ENCODE peak calls at places on chromosomes 12 and 14, in seven cellular contexts. J, S, K, B, Q, U and C are unnamed samples.

GRCh38 chr12:26130728-26131127 is 5.9 kb upstream of the BHLHE41 start:
- DNase-seq in J (no peak), S (no peak), K (no peak), B (no peak), Q (no peak), U (no peak), C (no peak)

GRCh38 chr12:95545731-95546490 is 5.4 kb downstream of the USP44 start:
- DNase-seq in J (no peak), S (no peak), K (no peak), B (no peak), Q (no peak), U (no peak), C (no peak)

GRCh38 chr12:93167841-93168492 is 209.8 kb upstream of the NUDT4 start:
- DNase-seq in J (no peak), S (no peak), K (peak), B (no peak), Q (peak), U (no peak), C (no peak)

GRCh38 chr14:61470261-61470953 is 149.0 kb downstream of the PRKCH start:
- DNase-seq in J (peak), S (no peak), K (no peak), B (peak), Q (peak), U (no peak), C (no peak)

GRCh38 chr12:7959278-7960063 is 23.5 kb upstream of the SLC2A3 start:
- DNase-seq in J (no peak), S (peak), K (peak), B (peak), Q (no peak), U (peak), C (no peak)

GRCh38 chr14:51554953-51555352 is 96.8 kb upstream of the FRMD6 start:
- DNase-seq in J (no peak), S (no peak), K (no peak), B (no peak), Q (no peak), U (no peak), C (no peak)

GRCh38 chr12:110927545-110927944 is 7.2 kb upstream of the MYL2 start:
- DNase-seq in J (no peak), S (no peak), K (no peak), B (no peak), Q (no peak), U (no peak), C (no peak)

GRCh38 chr14:89244720-89245119 is 172.3 kb downstream of the FOXN3 start:
- DNase-seq in J (no peak), S (no peak), K (no peak), B (no peak), Q (no peak), U (no peak), C (no peak)

GRCh38 chr12:117044790-117045174 is 54.4 kb downstream of the TESC start:
- DNase-seq in J (no peak), S (no peak), K (no peak), B (no peak), Q (no peak), U (no peak), C (no peak)

GRCh38 chr14:61130512-61131260 is 149.6 kb downstream of the SLC38A6 start:
- DNase-seq in J (no peak), S (no peak), K (no peak), B (no peak), Q (no peak), U (no peak), C (no peak)

GRCh38 chr12:89690925-89691324 is 17.7 kb downstream of the ATP2B1 start:
- DNase-seq in J (no peak), S (no peak), K (no peak), B (no peak), Q (no peak), U (no peak), C (no peak)

GRCh38 chr12:113136128-113136989 is 798 bp upstream of the RASAL1 start:
- DNase-seq in J (no peak), S (no peak), K (peak), B (no peak), Q (no peak), U (peak), C (no peak)

DNA sequence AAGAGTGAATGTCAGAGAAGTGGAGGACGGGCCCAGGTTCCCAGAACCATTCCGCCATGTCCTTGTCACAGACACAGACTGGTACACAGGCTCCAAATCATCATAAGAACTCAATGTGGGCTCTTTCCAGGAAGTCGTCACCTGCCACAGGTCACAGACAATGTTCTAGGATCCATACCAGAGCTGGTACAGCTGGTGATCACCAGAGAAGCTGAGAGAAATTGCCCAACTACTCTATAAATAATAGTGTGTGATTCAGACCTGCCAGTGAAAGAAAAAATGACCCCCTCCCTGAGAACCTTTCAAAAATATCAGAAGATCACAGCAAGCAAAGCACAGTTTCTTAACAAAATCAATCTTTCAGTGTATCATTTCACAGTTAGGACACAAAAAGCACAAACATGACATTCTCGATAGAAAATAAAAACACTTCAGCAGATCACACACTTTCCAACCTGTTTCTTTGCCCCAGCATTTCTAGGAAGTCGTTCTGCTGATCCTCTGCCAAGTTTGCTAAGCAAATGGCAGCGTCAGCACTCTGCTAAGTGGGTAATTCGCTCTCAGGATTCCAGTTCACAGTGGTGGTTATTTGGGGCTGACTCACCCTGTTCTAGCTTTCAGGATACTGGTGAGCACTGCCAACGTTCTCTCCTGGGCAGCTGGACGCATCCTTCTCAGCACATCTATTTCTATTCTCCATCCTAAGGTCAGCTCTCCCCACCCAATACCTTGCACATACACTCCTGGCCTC is 223.3 kb upstream of the SFSWAP start:
- DNase-seq in J (peak), S (peak), K (no peak), B (no peak), Q (no peak), U (no peak), C (no peak)
- TF ChIP-seq CTCF in J (no peak), S (no peak), K (no peak), B (no peak), Q (no peak), U (no peak), C (no peak)

DNA sequence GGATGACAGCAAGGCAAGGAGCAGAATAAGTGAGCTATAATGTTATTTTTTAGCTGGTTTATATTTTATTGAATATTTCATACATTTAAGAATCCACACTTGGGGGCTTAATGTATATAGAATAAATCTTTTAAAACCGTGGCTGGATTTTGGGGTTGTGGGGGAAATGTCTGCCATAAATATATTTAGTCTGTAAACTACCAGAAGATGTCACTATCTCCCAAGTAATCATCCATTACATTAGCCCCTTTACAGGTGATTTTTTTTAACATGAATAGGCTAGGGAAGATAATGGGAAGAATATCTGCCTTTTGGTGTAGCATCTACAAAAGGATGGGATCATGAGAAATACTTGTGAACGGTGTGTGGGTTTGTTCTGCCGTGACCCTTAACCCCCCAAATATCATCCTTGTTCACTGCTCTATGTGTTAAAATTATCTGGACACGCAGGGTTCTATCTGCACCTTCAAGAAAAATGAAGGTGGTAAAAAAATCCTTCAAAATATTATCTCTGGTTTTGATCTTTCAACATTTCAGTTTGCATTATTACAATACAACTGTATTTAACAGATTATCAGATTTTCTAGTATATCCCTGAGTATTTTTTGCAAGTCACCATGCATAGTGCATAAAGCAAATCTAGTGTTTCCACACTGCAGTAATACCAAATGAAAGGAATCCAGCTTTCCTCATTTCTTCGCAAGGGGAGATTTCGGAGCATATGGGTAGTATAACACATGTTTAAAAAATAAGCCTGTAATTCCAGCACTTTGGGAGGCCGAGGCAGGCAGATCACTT is 8.0 kb upstream of the SLC17A8 start:
- DNase-seq in J (no peak), S (no peak), K (no peak), B (no peak), Q (peak), U (no peak), C (no peak)
- TF ChIP-seq CTCF in J (peak), S (no peak), K (peak), B (peak), Q (peak), U (no peak), C (peak)

DNA sequence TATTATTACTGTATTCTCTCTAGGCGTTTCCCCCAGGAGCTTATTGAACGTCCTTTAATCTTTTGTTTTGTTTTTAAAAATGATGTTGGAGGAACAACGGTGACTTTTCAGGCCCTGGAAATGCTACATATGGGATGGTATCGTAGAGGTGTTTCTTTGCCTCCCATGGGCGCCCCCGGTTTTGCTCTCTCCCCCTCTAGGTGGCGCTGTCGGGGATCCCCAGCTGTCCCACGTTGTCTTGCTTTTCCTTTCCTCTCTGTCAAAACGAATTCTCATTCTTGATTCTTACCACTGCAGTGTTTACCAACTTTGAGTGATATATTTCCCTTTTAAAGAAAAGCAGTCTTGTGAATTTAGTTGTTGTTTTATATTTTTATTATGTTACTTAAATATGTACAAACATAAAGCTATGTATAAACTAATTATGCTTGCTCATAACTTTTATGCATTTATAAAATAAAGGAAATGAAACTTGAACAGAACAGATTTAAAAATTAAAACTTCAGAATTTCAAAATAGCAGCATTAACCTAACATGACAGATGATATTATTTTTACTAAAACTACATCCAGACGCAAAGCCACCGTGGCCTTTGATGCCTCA is 171.9 kb downstream of the RGS6 start:
- DNase-seq in J (no peak), S (no peak), K (peak), B (no peak), Q (no peak), U (peak), C (no peak)
- TF ChIP-seq CTCF in J (no peak), S (peak), K (no peak), B (peak), Q (peak), U (peak), C (peak)

GRCh38 chr12:50057896-50058670 is 687 bp downstream of the ASIC1 start:
- DNase-seq in J (no peak), S (no peak), K (no peak), B (no peak), Q (no peak), U (no peak), C (peak)

GRCh38 chr12:50056629-50056976 is 793 bp upstream of the ASIC1 start:
- DNase-seq in J (no peak), S (no peak), K (no peak), B (no peak), Q (no peak), U (no peak), C (peak)

GRCh38 chr12:50058743-50059312 is 1.4 kb downstream of the ASIC1 start:
- DNase-seq in J (no peak), S (no peak), K (no peak), B (no peak), Q (no peak), U (no peak), C (peak)

GRCh38 chr12:50055831-50056628 is 1.4 kb upstream of the ASIC1 start:
- DNase-seq in J (peak), S (peak), K (peak), B (no peak), Q (no peak), U (peak), C (peak)

GRCh38 chr12:50057000-50057841 is at the start of gene ASIC1:
- DNase-seq in J (peak), S (peak), K (peak), B (peak), Q (peak), U (no peak), C (peak)
- TF ChIP-seq CTCF in J (no peak), S (no peak), K (peak), B (no peak), Q (no peak), U (no peak), C (peak)

DNA sequence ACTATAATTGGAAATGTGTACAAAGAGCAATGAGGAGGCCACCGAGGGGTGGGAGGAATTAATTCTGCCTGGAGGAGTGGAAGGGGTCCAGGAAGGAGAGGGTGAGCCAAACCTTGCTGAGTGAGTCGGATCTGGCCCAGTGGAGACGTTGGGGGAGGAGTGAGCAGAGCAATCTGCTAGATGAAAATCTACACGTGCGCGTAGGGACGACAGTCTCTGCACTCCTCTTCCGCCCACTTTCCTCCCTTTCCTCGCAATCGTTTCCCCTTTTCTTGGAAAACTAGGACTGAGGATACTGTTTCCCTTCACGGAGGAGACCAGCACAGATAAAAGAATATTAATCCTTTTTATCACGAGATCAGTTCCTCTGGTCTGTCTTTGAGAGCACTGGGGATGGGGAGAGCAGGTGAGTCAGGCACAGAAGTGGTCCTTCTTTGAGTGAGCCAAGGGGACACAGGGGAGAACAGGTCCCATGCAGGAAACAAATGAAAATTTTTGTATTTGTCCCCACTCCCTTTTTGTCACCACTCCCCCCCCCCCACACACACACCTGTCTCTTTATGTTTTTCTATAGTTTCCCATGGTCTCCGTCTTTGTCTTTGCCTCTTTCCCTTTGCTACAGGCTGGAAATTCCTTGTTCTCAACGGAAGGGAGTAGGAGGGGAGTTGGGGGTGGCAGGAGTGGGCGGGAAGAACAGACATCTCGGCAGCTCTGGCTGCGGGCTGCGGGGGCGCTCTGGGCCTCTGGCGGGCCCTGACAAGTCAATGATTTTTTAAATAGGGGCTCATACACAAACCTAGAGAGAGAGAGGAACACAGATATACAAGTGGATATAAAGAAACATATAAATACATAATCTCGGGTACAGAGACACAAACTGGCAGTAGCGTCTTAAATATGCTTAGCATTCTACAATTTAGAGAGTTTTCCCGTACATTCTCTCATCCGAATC is 2.6 kb upstream of the NAB2 start:
- DNase-seq in J (peak), S (peak), K (peak), B (no peak), Q (no peak), U (no peak), C (no peak)
- TF ChIP-seq CTCF in J (no peak), S (peak), K (no peak), B (peak), Q (peak), U (peak), C (peak)

GRCh38 chr12:79121486-79121885 is 256.9 kb downstream of the SYT1 start:
- DNase-seq in J (no peak), S (no peak), K (no peak), B (no peak), Q (no peak), U (no peak), C (no peak)
- TF ChIP-seq CTCF in J (no peak), S (peak), K (no peak), B (no peak), Q (no peak), U (no peak), C (peak)

GRCh38 chr12:114361545-114361944 is 44.4 kb downstream of the TBX5 start:
- DNase-seq in J (no peak), S (no peak), K (no peak), B (no peak), Q (no peak), U (no peak), C (no peak)
- TF ChIP-seq CTCF in J (no peak), S (no peak), K (no peak), B (no peak), Q (no peak), U (no peak), C (no peak)